ENCODE peak calls at places on chromosome 20, in seven cellular contexts. R is CD8-positive, alpha-beta memory T cell; B is left ventricle myocardium inferior; X is body of pancreas; T is cardiac muscle cell; A is tibial artery; F is A549. C is an unnamed sample.

GRCh38 chr20:19778404-19778803 is 20.3 kb downstream of the RIN2 start:
- DNase-seq in A (peak), X (no peak), T (no peak), R (no peak), F (no peak), B (no peak), C (no peak)

GRCh38 chr20:9040874-9041524 is 27.9 kb upstream of the PLCB4 start:
- DNase-seq in B (no peak), X (no peak), F (no peak), T (no peak), R (no peak), A (no peak), C (no peak)

GRCh38 chr20:31860431-31861345 is 9.6 kb downstream of the DUSP15 start:
- DNase-seq in R (no peak), F (no peak), X (peak), A (no peak), T (peak), B (no peak), C (no peak)

GRCh38 chr20:21840991-21841390 is 135.5 kb downstream of the PAX1 start:
- DNase-seq in B (no peak), R (no peak), A (no peak), F (no peak), X (no peak), T (no peak), C (no peak)

GRCh38 chr20:9021699-9022098 is 47.2 kb upstream of the PLCB4 start:
- DNase-seq in B (no peak), T (peak), F (no peak), R (no peak), A (no peak), X (no peak), C (no peak)

GRCh38 chr20:9028419-9028818 is 40.5 kb upstream of the PLCB4 start:
- DNase-seq in R (no peak), B (no peak), A (no peak), F (no peak), X (no peak), T (no peak), C (no peak)

GRCh38 chr20:24653306-24653705 is 183.9 kb downstream of the SYNDIG1 start:
- DNase-seq in F (peak), B (no peak), R (no peak), X (no peak), A (no peak), T (no peak), C (no peak)

GRCh38 chr20:16580596-16580995 is 7.3 kb upstream of the KIF16B start:
- DNase-seq in F (no peak), T (no peak), A (no peak), X (no peak), B (no peak), R (no peak), C (no peak)

GRCh38 chr20:51412333-51412761 is 130.2 kb downstream of the NFATC2 start:
- DNase-seq in B (peak), R (no peak), F (no peak), X (no peak), T (peak), A (peak), C (peak)

GRCh38 chr20:48338717-48339116 is 489.1 kb downstream of the PREX1 start:
- DNase-seq in B (no peak), R (no peak), X (no peak), A (no peak), F (no peak), T (peak), C (no peak)

GRCh38 chr20:17873410-17874270 is 95.0 kb downstream of the SNX5 start:
- DNase-seq in T (peak), B (peak), F (peak), X (peak), A (peak), R (no peak), C (no peak)

GRCh38 chr20:17421493-17421892 is 109.7 kb downstream of the BFSP1 start:
- DNase-seq in B (no peak), X (no peak), T (no peak), R (no peak), F (no peak), A (no peak), C (no peak)

GRCh38 chr20:18719426-18719825 is 94.2 kb upstream of the SCP2D1 start:
- DNase-seq in T (peak), R (no peak), B (no peak), A (no peak), X (no peak), F (no peak), C (no peak)

DNA sequence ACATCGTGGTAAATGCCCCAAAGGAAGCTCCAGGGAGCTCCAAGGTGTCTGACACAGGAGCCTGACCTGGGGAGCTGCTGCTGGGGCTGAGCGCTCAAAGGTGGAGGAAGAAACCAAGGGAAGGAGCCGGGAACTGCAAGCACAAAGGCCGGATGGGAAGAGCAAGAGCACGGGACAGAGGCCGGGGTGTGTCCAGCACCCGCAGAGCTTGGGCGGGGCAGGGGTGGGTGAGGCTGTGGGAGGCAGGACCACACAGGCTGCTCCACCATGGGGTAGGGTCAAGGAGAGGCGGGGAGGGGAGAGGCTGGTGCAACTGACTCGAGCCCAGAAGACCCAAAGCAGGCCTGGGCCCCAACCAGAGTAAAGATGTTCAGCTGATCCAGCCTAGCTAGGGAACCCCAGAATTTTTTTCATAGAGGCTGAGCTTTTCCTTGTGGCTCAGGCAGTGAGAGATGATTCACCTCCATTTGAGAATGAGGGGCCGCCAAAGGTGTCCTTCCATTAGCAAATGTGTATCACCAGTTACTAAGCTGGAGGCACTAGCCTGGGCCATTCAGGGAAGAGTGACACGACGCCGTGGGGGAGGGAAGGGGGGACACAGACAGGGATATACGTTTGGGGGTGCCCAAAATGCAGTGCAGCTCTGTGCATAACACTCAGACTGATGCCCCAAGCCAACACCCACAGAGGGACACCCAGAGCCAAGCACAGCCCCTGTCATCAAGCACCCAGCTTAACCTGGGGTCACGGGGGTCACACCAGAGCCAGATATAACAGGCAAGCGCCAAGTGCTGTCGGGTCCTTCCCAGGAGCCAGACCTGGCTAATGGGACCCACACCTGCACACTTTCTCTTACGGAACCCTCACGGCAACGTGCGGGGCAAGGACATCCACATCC is 21.3 kb upstream of the TLDC2 start:
- DNase-seq in R (no peak), F (no peak), B (peak), X (no peak), T (no peak), A (no peak), C (no peak)
- H3K27ac ChIP-seq in R (no peak), F (peak), B (peak), X (no peak), T (no peak), A (peak), C (peak)

GRCh38 chr20:33817411-33817810 is 6.3 kb downstream of the CHMP4B start:
- DNase-seq in X (no peak), R (no peak), A (no peak), T (no peak), B (no peak), F (no peak), C (no peak)
- H3K27ac ChIP-seq in X (no peak), R (no peak), A (no peak), T (no peak), B (no peak), F (no peak), C (no peak)

GRCh38 chr20:63295846-63296245 is 2.9 kb downstream of the COL20A1 start:
- DNase-seq in A (no peak), F (no peak), R (no peak), B (no peak), X (no peak), T (no peak), C (no peak)
- H3K27ac ChIP-seq in A (no peak), F (no peak), R (no peak), B (no peak), X (no peak), T (no peak), C (peak)

GRCh38 chr20:59802471-59803221 is 130.8 kb downstream of the SYCP2 start:
- DNase-seq in T (no peak), F (no peak), R (no peak), X (no peak), B (no peak), A (no peak), C (no peak)
- H3K27ac ChIP-seq in T (no peak), F (no peak), R (no peak), X (no peak), B (no peak), A (no peak), C (peak)

DNA sequence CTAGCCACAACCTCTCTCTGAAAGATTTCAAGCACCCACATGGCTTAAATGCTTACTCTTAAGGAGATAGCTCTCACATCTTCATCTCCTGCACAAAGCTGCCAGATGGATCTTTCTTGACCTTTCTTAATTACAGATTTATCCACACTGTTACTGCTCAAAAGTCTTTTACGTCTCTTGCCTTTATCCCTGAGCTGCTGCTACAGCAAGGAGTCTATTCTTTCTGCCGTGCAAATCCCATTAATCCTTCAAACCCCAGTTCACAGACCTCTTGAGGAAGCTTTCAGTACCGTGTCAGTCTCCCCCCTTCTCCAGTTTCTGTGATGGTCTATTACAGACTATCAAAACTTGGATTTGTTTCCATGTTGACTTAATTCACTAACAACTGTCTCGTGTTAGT is 54.6 kb downstream of the B4GALT5 start:
- DNase-seq in F (no peak), R (no peak), X (no peak), A (no peak), B (no peak), T (no peak), C (no peak)
- H3K27ac ChIP-seq in F (no peak), R (no peak), X (no peak), A (no peak), B (no peak), T (no peak), C (no peak)

C was measured in caudate nucleus.